ENCODE peak calls at places on chromosomes 6 and 20, in nine cellular contexts. Q, T, B, A, J, G, I, P and F are unnamed samples.

GRCh38 chr6:40721252-40721936 is 134.2 kb upstream of the LRFN2 start:
- DNase-seq in Q (no peak), T (no peak), B (no peak), A (no peak), J (no peak), G (no peak), I (no peak), P (no peak), F (no peak)

GRCh38 chr6:11212625-11213024 is 19.8 kb downstream of the NEDD9 start:
- DNase-seq in Q (peak), T (no peak), B (no peak), A (no peak), J (peak), G (no peak), I (no peak), P (peak), F (no peak)

GRCh38 chr20:58019027-58019849 is 209.2 kb downstream of the ANKRD60 start:
- DNase-seq in Q (no peak), T (no peak), B (no peak), A (no peak), J (peak), G (no peak), I (peak), P (no peak), F (no peak)

GRCh38 chr6:143553337-143553736 is 41.8 kb upstream of the FUCA2 start:
- DNase-seq in Q (no peak), T (no peak), B (no peak), A (no peak), J (no peak), G (no peak), I (no peak), P (no peak), F (no peak)

GRCh38 chr20:52105573-52106422 is 85.8 kb downstream of the ZFP64 start:
- DNase-seq in Q (peak), T (no peak), B (no peak), A (peak), J (no peak), G (no peak), I (no peak), P (peak), F (no peak)

GRCh38 chr6:42268835-42269204 is 51.2 kb upstream of the MRPS10 start:
- DNase-seq in Q (no peak), T (no peak), B (no peak), A (no peak), J (no peak), G (no peak), I (no peak), P (no peak), F (no peak)

GRCh38 chr20:3900187-3900604 is 11.0 kb downstream of the PANK2 start:
- DNase-seq in Q (peak), T (no peak), B (no peak), A (no peak), J (no peak), G (no peak), I (no peak), P (no peak), F (no peak)

GRCh38 chr6:167791036-167791779 is 35.5 kb upstream of the AFDN start:
- DNase-seq in Q (no peak), T (no peak), B (peak), A (no peak), J (no peak), G (no peak), I (no peak), P (no peak), F (no peak)

GRCh38 chr6:131657630-131658111 is 20.6 kb downstream of the ENPP3 start:
- DNase-seq in Q (no peak), T (no peak), B (no peak), A (no peak), J (no peak), G (no peak), I (no peak), P (no peak), F (no peak)

GRCh38 chr6:166743415-166743814 is 116.4 kb upstream of the RPS6KA2 start:
- DNase-seq in Q (no peak), T (no peak), B (no peak), A (no peak), J (no peak), G (no peak), I (no peak), P (no peak), F (no peak)

GRCh38 chr6:107612762-107613415 is 123.0 kb downstream of the SOBP start:
- DNase-seq in Q (peak), T (no peak), B (no peak), A (no peak), J (no peak), G (no peak), I (no peak), P (no peak), F (no peak)

GRCh38 chr20:58017237-58017969 is 211.1 kb downstream of the ANKRD60 start:
- DNase-seq in Q (no peak), T (peak), B (peak), A (no peak), J (peak), G (peak), I (no peak), P (no peak), F (no peak)

GRCh38 chr6:14211596-14211961 is 94.0 kb downstream of the CD83 start:
- DNase-seq in Q (no peak), T (no peak), B (peak), A (no peak), J (peak), G (no peak), I (no peak), P (peak), F (peak)

GRCh38 chr20:316316-317068 is 8.9 kb upstream of the SOX12 start:
- DNase-seq in Q (no peak), T (no peak), B (no peak), A (no peak), J (no peak), G (no peak), I (no peak), P (peak), F (no peak)

GRCh38 chr20:3808141-3808479 is 12.0 kb downstream of the CDC25B start:
- DNase-seq in Q (peak), T (peak), B (peak), A (no peak), J (peak), G (peak), I (peak), P (peak), F (peak)

GRCh38 chr6:80967618-80968017 is 784.9 kb downstream of the TENT5A start:
- DNase-seq in Q (peak), T (no peak), B (no peak), A (no peak), J (no peak), G (no peak), I (no peak), P (no peak), F (no peak)

GRCh38 chr20:41524980-41525613 is 93.1 kb downstream of the CHD6 start:
- DNase-seq in Q (peak), T (peak), B (peak), A (no peak), J (peak), G (peak), I (no peak), P (peak), F (peak)

GRCh38 chr6:128641701-128642100 is 121.3 kb upstream of the PTPRK start:
- DNase-seq in Q (no peak), T (no peak), B (no peak), A (no peak), J (no peak), G (no peak), I (no peak), P (peak), F (no peak)

GRCh38 chr20:13458860-13459451 is 179.8 kb downstream of the TASP1 start:
- DNase-seq in Q (peak), T (no peak), B (peak), A (peak), J (no peak), G (no peak), I (no peak), P (peak), F (no peak)

GRCh38 chr6:50927816-50928215 is 109.1 kb downstream of the TFAP2B start:
- DNase-seq in Q (no peak), T (no peak), B (no peak), A (no peak), J (no peak), G (no peak), I (no peak), P (no peak), F (no peak)

GRCh38 chr6:121135425-121135824 is 198.9 kb downstream of the TBC1D32 start:
- DNase-seq in Q (no peak), T (no peak), B (no peak), A (no peak), J (no peak), G (no peak), I (no peak), P (no peak), F (no peak)

GRCh38 chr6:149211046-149211571 is 106.4 kb upstream of the TAB2 start:
- DNase-seq in Q (no peak), T (no peak), B (no peak), A (peak), J (no peak), G (no peak), I (no peak), P (no peak), F (no peak)

GRCh38 chr6:19834858-19835257 is 2.3 kb upstream of the ID4 start:
- DNase-seq in Q (no peak), T (no peak), B (no peak), A (no peak), J (no peak), G (no peak), I (no peak), P (no peak), F (no peak)

GRCh38 chr6:134589512-134589911 is 271.6 kb upstream of the SGK1 start:
- DNase-seq in Q (no peak), T (no peak), B (no peak), A (no peak), J (no peak), G (no peak), I (no peak), P (peak), F (no peak)

GRCh38 chr6:79872986-79873385 is 74.4 kb downstream of the ELOVL4 start:
- DNase-seq in Q (no peak), T (no peak), B (no peak), A (no peak), J (no peak), G (no peak), I (no peak), P (peak), F (no peak)

GRCh38 chr6:79649016-79649415 is 17.9 kb downstream of the SH3BGRL2 start:
- DNase-seq in Q (no peak), T (no peak), B (no peak), A (no peak), J (no peak), G (no peak), I (no peak), P (no peak), F (no peak)

GRCh38 chr20:63560856-63561609 is 7.1 kb downstream of the FNDC11 start:
- DNase-seq in Q (no peak), T (no peak), B (no peak), A (no peak), J (no peak), G (no peak), I (no peak), P (no peak), F (no peak)

GRCh38 chr20:891121-892080 is 24.7 kb downstream of the ANGPT4 start:
- DNase-seq in Q (no peak), T (no peak), B (peak), A (no peak), J (peak), G (no peak), I (no peak), P (no peak), F (peak)

GRCh38 chr6:79030023-79030422 is 48.0 kb downstream of the PHIP start:
- DNase-seq in Q (no peak), T (no peak), B (no peak), A (no peak), J (no peak), G (no peak), I (no peak), P (no peak), F (no peak)

GRCh38 chr6:53530346-53530745 is 14.6 kb downstream of the GCLC start:
- DNase-seq in Q (no peak), T (no peak), B (peak), A (no peak), J (no peak), G (no peak), I (no peak), P (no peak), F (no peak)

GRCh38 chr6:53530780-53531386 is 14.0 kb downstream of the GCLC start:
- DNase-seq in Q (no peak), T (no peak), B (no peak), A (no peak), J (no peak), G (no peak), I (no peak), P (no peak), F (no peak)

GRCh38 chr6:53528107-53528506 is 16.8 kb downstream of the GCLC start:
- DNase-seq in Q (no peak), T (no peak), B (no peak), A (no peak), J (no peak), G (no peak), I (no peak), P (no peak), F (no peak)

GRCh38 chr6:53527249-53527765 is 17.6 kb downstream of the GCLC start:
- DNase-seq in Q (no peak), T (no peak), B (no peak), A (no peak), J (no peak), G (no peak), I (no peak), P (no peak), F (no peak)

GRCh38 chr6:53529324-53530036 is 15.4 kb downstream of the GCLC start:
- DNase-seq in Q (no peak), T (no peak), B (no peak), A (no peak), J (no peak), G (no peak), I (no peak), P (no peak), F (no peak)
- H3K27ac ChIP-seq in Q (no peak), T (no peak), B (peak), A (no peak), J (no peak), G (no peak), I (no peak), P (no peak), F (no peak)

GRCh38 chr6:87847135-87847829 is 145.2 kb upstream of the AKIRIN2 start:
- DNase-seq in Q (no peak), T (no peak), B (no peak), A (no peak), J (no peak), G (no peak), I (no peak), P (no peak), F (no peak)
- H3K4me3 ChIP-seq in Q (no peak), T (no peak), B (no peak), A (no peak), J (no peak), G (no peak), I (no peak), P (no peak), F (no peak)

DNA sequence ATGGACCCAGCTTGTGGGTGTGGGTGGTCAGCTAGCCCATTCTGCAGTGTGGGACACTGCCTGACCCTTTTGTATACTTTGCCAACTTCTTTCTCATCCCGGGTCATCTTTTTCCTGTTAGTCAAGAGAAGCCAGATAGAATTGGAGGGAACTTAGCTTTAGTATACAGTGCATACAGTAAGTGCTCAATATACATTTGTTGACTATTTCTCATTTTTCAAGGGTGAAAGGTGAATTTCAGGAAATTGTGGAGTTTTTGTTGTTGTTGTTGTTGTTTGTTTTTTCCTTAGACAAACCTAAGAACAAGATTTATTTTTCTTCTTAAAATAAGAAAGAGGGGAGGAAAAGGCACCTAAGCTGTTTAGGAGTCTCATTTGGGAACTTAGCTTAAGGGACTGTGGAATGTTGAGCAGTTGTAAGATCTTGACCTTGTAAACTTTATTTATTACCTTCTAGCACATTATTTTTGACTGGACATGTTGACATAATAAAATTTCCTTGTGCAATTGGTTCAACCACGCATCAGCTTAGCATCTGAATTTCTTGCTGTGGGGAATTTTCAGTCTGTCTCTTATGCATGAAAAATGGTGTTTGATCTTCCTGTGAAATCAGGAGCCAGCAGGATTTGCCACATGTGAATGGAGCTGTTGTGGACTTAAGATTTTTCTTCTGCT is 113.6 kb downstream of the ARID1B start:
- DNase-seq in Q (no peak), T (no peak), B (no peak), A (no peak), J (no peak), G (no peak), I (no peak), P (peak), F (no peak)
- TF ChIP-seq CTCF in Q (no peak), T (no peak), B (no peak), A (no peak), J (no peak), G (no peak), I (no peak), P (no peak), F (no peak)

DNA sequence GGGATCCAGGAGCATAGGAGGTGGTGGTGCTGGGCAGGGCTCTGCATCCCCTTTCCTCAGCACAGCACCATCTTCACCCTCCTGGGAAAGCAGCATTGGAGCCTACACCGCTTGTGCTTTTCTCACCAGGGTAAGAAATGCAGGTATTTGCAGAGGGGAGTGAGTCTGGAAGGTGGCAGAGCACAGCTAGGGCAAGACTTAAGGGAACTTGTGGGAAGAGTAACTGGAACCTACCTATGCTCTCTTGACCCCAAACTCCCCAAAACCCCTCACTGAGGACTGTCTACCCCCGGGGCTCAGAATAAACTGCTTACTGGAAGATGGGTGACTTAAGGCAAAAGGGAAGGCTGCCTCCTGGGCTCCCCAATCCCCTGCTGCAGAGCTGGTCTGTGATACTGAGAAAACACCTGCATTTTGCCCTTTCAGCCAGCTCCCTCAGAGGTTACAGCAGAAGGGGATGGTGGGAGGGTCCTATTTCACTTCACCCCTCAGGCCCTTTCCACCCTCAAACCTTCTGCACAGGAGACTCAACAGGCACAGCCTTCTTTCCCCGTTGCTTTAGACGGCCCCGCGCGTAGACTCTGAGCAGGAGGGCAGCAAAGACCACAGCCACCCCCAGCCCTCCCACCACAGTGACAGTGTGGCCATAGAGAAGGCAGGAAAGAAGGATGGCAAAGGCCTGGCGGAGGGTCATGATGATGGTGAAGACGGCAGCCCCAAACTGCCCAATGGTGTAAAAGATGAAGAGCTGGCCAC is 2.9 kb downstream of the SLC35B2 start:
- DNase-seq in Q (no peak), T (no peak), B (no peak), A (no peak), J (no peak), G (no peak), I (no peak), P (no peak), F (no peak)
- H3K27ac ChIP-seq in Q (no peak), T (no peak), B (no peak), A (no peak), J (no peak), G (no peak), I (no peak), P (no peak), F (peak)

GRCh38 chr20:7585126-7585679 is 355.1 kb downstream of the HAO1 start:
- DNase-seq in Q (no peak), T (no peak), B (no peak), A (no peak), J (no peak), G (no peak), I (no peak), P (no peak), F (no peak)
- H3K4me3 ChIP-seq in Q (no peak), T (no peak), B (no peak), A (no peak), J (no peak), G (no peak), I (no peak), P (no peak), F (no peak)

DNA sequence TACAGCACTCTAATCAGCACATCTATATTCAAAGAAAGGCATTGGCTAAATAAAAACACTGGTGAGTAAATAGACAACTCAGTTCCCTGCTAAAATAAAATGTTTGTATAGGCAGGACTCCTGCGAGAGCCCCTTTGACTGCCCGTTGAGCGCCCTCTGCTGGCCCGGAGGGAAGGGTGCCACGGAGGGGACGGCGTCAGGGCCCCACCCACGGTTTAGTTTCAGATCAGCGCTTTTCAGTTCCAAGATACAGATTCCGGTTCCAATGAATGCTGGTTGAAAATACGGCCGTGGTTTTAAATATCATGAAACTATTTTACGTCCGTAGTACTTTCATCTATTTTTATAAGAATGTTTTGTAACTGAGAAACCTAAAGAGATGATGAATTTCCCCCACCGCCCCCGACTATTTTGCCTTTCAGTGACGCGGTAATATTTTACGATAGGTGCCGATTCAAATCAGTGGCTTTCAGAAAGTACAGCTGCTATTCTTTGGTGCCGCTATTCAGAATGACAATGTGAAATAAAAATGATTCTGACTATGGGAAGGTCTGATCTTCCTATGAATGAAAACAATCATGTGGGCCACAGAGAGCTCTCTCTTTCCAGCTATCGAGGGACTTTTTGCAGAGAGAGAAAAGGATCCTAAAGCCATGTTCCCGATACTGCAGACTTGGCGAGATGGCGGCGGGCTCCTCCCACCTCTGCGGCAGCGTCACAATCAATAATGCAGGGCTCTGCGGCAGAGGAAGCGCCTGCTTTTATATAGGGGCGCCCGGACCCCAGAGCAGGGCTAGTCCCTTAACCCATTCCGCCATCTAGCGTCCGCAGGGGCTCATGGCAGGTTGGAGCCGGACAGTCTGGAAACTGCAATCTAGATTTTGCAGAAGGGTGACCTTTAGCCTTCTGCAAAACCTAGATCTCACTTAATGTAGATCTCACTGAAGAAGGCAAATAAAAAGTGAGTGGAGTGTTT is 10.6 kb upstream of the CCN6 start:
- DNase-seq in Q (peak), T (peak), B (peak), A (peak), J (peak), G (peak), I (peak), P (peak), F (peak)
- TF ChIP-seq CTCF in Q (peak), T (peak), B (peak), A (peak), J (peak), G (peak), I (peak), P (peak), F (peak)

GRCh38 chr6:22466665-22467064 is 102.7 kb upstream of the HDGFL1 start:
- DNase-seq in Q (no peak), T (no peak), B (no peak), A (no peak), J (no peak), G (no peak), I (no peak), P (no peak), F (no peak)

GRCh38 chr6:22470454-22471368 is 98.7 kb upstream of the HDGFL1 start:
- DNase-seq in Q (peak), T (peak), B (peak), A (no peak), J (peak), G (no peak), I (no peak), P (peak), F (no peak)

GRCh38 chr6:22471369-22471690 is 98.0 kb upstream of the HDGFL1 start:
- DNase-seq in Q (no peak), T (no peak), B (no peak), A (no peak), J (no peak), G (no peak), I (no peak), P (no peak), F (no peak)

GRCh38 chr6:22467645-22468044 is 101.7 kb upstream of the HDGFL1 start:
- DNase-seq in Q (no peak), T (no peak), B (peak), A (no peak), J (no peak), G (no peak), I (no peak), P (no peak), F (peak)

GRCh38 chr6:22468566-22468965 is 100.8 kb upstream of the HDGFL1 start:
- DNase-seq in Q (no peak), T (no peak), B (no peak), A (no peak), J (no peak), G (no peak), I (no peak), P (no peak), F (no peak)
- H3K27ac ChIP-seq in Q (no peak), T (no peak), B (no peak), A (no peak), J (no peak), G (no peak), I (no peak), P (no peak), F (no peak)